ENCODE peak calls at places on chromosomes 16 and 17, in ten cellular contexts. One of them, this sample, is unnamed.

GRCh38 chr16:58661199-58661830 is 23.3 kb downstream of the SLC38A7 start:
- DNase-seq in gastrocnemius medialis: peak; percentile 58
- DNase-seq in GM23248: peak; percentile 95
- DNase-seq in ovary: no peak
- DNase-seq in CD8-positive, alpha-beta memory T cell: no peak
- DNase-seq in mucosa of descending colon: peak; percentile 58
- DNase-seq in neural progenitor cell: peak; percentile 79
- DNase-seq in MM.1S: peak; percentile 63
- DNase-seq in esophagus squamous epithelium: no peak
- DNase-seq in PC-3: peak; percentile 85
- DNase-seq in this sample: peak; percentile 77

GRCh38 chr17:40068917-40069750 is 6.4 kb downstream of the THRA start:
- DNase-seq in ovary: peak; percentile 96
- DNase-seq in esophagus squamous epithelium: no peak
- DNase-seq in gastrocnemius medialis: peak; percentile 96
- DNase-seq in PC-3: peak; percentile 25
- DNase-seq in MM.1S: peak; percentile 66
- DNase-seq in GM23248: peak; percentile 94
- DNase-seq in neural progenitor cell: peak; percentile 60
- DNase-seq in mucosa of descending colon: peak; percentile 89
- DNase-seq in CD8-positive, alpha-beta memory T cell: peak; percentile 86
- DNase-seq in this sample: peak; percentile 73

GRCh38 chr16:67399218-67399733 is 6.0 kb upstream of the TPPP3 start:
- DNase-seq in GM23248: peak; percentile 48
- DNase-seq in MM.1S: no peak
- DNase-seq in mucosa of descending colon: no peak
- DNase-seq in PC-3: peak; percentile 17
- DNase-seq in neural progenitor cell: peak; percentile 90
- DNase-seq in gastrocnemius medialis: no peak
- DNase-seq in esophagus squamous epithelium: no peak
- DNase-seq in ovary: peak; percentile 78
- DNase-seq in CD8-positive, alpha-beta memory T cell: no peak
- DNase-seq in this sample: no peak

GRCh38 chr17:27340990-27341595 is 47.2 kb downstream of the WSB1 start:
- DNase-seq in GM23248: no peak
- DNase-seq in neural progenitor cell: no peak
- DNase-seq in mucosa of descending colon: no peak
- DNase-seq in CD8-positive, alpha-beta memory T cell: no peak
- DNase-seq in MM.1S: no peak
- DNase-seq in esophagus squamous epithelium: no peak
- DNase-seq in gastrocnemius medialis: no peak
- DNase-seq in PC-3: no peak
- DNase-seq in ovary: no peak
- DNase-seq in this sample: no peak

GRCh38 chr16:80198265-80198994 is 342.4 kb upstream of the DYNLRB2 start:
- DNase-seq in gastrocnemius medialis: no peak
- DNase-seq in ovary: no peak
- DNase-seq in mucosa of descending colon: no peak
- DNase-seq in PC-3: peak; percentile 6
- DNase-seq in esophagus squamous epithelium: no peak
- DNase-seq in CD8-positive, alpha-beta memory T cell: no peak
- DNase-seq in neural progenitor cell: no peak
- DNase-seq in MM.1S: no peak
- DNase-seq in GM23248: peak; percentile 33
- DNase-seq in this sample: peak; percentile 36

GRCh38 chr17:29069526-29070041 is 26.6 kb downstream of the PIPOX start:
- DNase-seq in CD8-positive, alpha-beta memory T cell: peak; percentile 26
- DNase-seq in PC-3: no peak
- DNase-seq in mucosa of descending colon: peak; percentile 26
- DNase-seq in gastrocnemius medialis: no peak
- DNase-seq in neural progenitor cell: no peak
- DNase-seq in esophagus squamous epithelium: no peak
- DNase-seq in GM23248: peak; percentile 52
- DNase-seq in ovary: no peak
- DNase-seq in MM.1S: no peak
- DNase-seq in this sample: no peak

GRCh38 chr17:5585814-5586558 is 1.7 kb upstream of the NLRP1 start:
- DNase-seq in CD8-positive, alpha-beta memory T cell: no peak
- DNase-seq in gastrocnemius medialis: no peak
- DNase-seq in esophagus squamous epithelium: no peak
- DNase-seq in neural progenitor cell: no peak
- DNase-seq in PC-3: peak; percentile 80
- DNase-seq in MM.1S: no peak
- DNase-seq in ovary: no peak
- DNase-seq in GM23248: no peak
- DNase-seq in mucosa of descending colon: no peak
- DNase-seq in this sample: peak; percentile 26

GRCh38 chr17:68344701-68345136 is 53.4 kb downstream of the ARSG start:
- DNase-seq in ovary: no peak
- DNase-seq in neural progenitor cell: peak; percentile 69
- DNase-seq in gastrocnemius medialis: no peak
- DNase-seq in PC-3: no peak
- DNase-seq in mucosa of descending colon: peak; percentile 21
- DNase-seq in esophagus squamous epithelium: no peak
- DNase-seq in MM.1S: no peak
- DNase-seq in CD8-positive, alpha-beta memory T cell: peak; percentile 70
- DNase-seq in GM23248: no peak
- DNase-seq in this sample: no peak

GRCh38 chr16:55250641-55251550 is 73.1 kb upstream of the IRX6 start:
- DNase-seq in GM23248: no peak
- DNase-seq in neural progenitor cell: no peak
- DNase-seq in PC-3: no peak
- DNase-seq in ovary: no peak
- DNase-seq in MM.1S: no peak
- DNase-seq in CD8-positive, alpha-beta memory T cell: no peak
- DNase-seq in esophagus squamous epithelium: no peak
- DNase-seq in gastrocnemius medialis: no peak
- DNase-seq in mucosa of descending colon: no peak
- DNase-seq in this sample: no peak

GRCh38 chr17:50049636-50050035 is 6.3 kb upstream of the ITGA3 start:
- DNase-seq in PC-3: no peak
- DNase-seq in GM23248: peak; percentile 35
- DNase-seq in MM.1S: no peak
- DNase-seq in CD8-positive, alpha-beta memory T cell: peak; percentile 18
- DNase-seq in esophagus squamous epithelium: no peak
- DNase-seq in mucosa of descending colon: no peak
- DNase-seq in ovary: no peak
- DNase-seq in gastrocnemius medialis: no peak
- DNase-seq in neural progenitor cell: no peak
- DNase-seq in this sample: no peak

GRCh38 chr16:30350134-30350871 is 4.8 kb downstream of the CD2BP2 start:
- DNase-seq in mucosa of descending colon: no peak
- DNase-seq in esophagus squamous epithelium: no peak
- DNase-seq in GM23248: peak; percentile 23
- DNase-seq in MM.1S: peak; percentile 49
- DNase-seq in PC-3: no peak
- DNase-seq in ovary: no peak
- DNase-seq in gastrocnemius medialis: no peak
- DNase-seq in CD8-positive, alpha-beta memory T cell: no peak
- DNase-seq in neural progenitor cell: no peak
- DNase-seq in this sample: peak; percentile 74

GRCh38 chr17:43831633-43832032 is 1.3 kb downstream of the MPP3 start:
- DNase-seq in GM23248: no peak
- DNase-seq in PC-3: no peak
- DNase-seq in neural progenitor cell: peak; percentile 27
- DNase-seq in mucosa of descending colon: no peak
- DNase-seq in CD8-positive, alpha-beta memory T cell: no peak
- DNase-seq in MM.1S: no peak
- DNase-seq in ovary: no peak
- DNase-seq in esophagus squamous epithelium: no peak
- DNase-seq in gastrocnemius medialis: no peak
- DNase-seq in this sample: no peak

GRCh38 chr16:66660422-66661209 is 35.9 kb downstream of the CMTM4 start:
- DNase-seq in mucosa of descending colon: peak; percentile 43
- DNase-seq in PC-3: peak; percentile 73
- DNase-seq in ovary: peak; percentile 68
- DNase-seq in MM.1S: no peak
- DNase-seq in gastrocnemius medialis: peak; percentile 43
- DNase-seq in CD8-positive, alpha-beta memory T cell: no peak
- DNase-seq in GM23248: peak; percentile 94
- DNase-seq in neural progenitor cell: peak; percentile 75
- DNase-seq in esophagus squamous epithelium: no peak
- DNase-seq in this sample: peak; percentile 88

GRCh38 chr17:1779571-1780074 is 17.8 kb downstream of the SERPINF1 start:
- DNase-seq in MM.1S: no peak
- DNase-seq in neural progenitor cell: no peak
- DNase-seq in esophagus squamous epithelium: no peak
- DNase-seq in gastrocnemius medialis: peak; percentile 64
- DNase-seq in PC-3: peak; percentile 77
- DNase-seq in mucosa of descending colon: peak; percentile 68
- DNase-seq in ovary: peak; percentile 92
- DNase-seq in GM23248: peak; percentile 95
- DNase-seq in CD8-positive, alpha-beta memory T cell: no peak
- DNase-seq in this sample: peak; percentile 92

GRCh38 chr16:89197033-89197632 is 3.2 kb downstream of the SLC22A31 start:
- DNase-seq in esophagus squamous epithelium: no peak
- DNase-seq in CD8-positive, alpha-beta memory T cell: no peak
- DNase-seq in MM.1S: no peak
- DNase-seq in mucosa of descending colon: no peak
- DNase-seq in neural progenitor cell: no peak
- DNase-seq in GM23248: no peak
- DNase-seq in PC-3: no peak
- DNase-seq in gastrocnemius medialis: no peak
- DNase-seq in ovary: peak; percentile 27
- DNase-seq in this sample: no peak

GRCh38 chr16:84617068-84617630 is 729 bp downstream of the COTL1 start:
- DNase-seq in PC-3: no peak
- DNase-seq in ovary: no peak
- DNase-seq in GM23248: peak; percentile 51
- DNase-seq in MM.1S: no peak
- DNase-seq in gastrocnemius medialis: no peak
- DNase-seq in neural progenitor cell: peak; percentile 30
- DNase-seq in esophagus squamous epithelium: no peak
- DNase-seq in mucosa of descending colon: peak; percentile 44
- DNase-seq in CD8-positive, alpha-beta memory T cell: peak; percentile 65
- DNase-seq in this sample: no peak

GRCh38 chr17:44575408-44575807 is 18.1 kb downstream of the FZD2 start:
- DNase-seq in GM23248: no peak
- DNase-seq in PC-3: no peak
- DNase-seq in CD8-positive, alpha-beta memory T cell: no peak
- DNase-seq in neural progenitor cell: no peak
- DNase-seq in MM.1S: no peak
- DNase-seq in ovary: no peak
- DNase-seq in gastrocnemius medialis: no peak
- DNase-seq in esophagus squamous epithelium: no peak
- DNase-seq in mucosa of descending colon: no peak
- DNase-seq in this sample: no peak

GRCh38 chr17:17055286-17056166 is 13.3 kb downstream of the MPRIP start:
- DNase-seq in esophagus squamous epithelium: no peak
- DNase-seq in PC-3: no peak
- DNase-seq in GM23248: peak; percentile 68
- DNase-seq in CD8-positive, alpha-beta memory T cell: no peak
- DNase-seq in MM.1S: no peak
- DNase-seq in mucosa of descending colon: no peak
- DNase-seq in neural progenitor cell: no peak
- DNase-seq in ovary: peak; percentile 23
- DNase-seq in gastrocnemius medialis: peak; percentile 64
- DNase-seq in this sample: no peak
- H3K4me1 ChIP-seq in esophagus squamous epithelium: peaks cover 56% of the 10 kb centered on the region
- H3K4me1 ChIP-seq in PC-3: peaks cover 30% of the 10 kb centered on the region
- H3K4me1 ChIP-seq in GM23248: peaks cover 66% of the 10 kb centered on the region
- H3K4me1 ChIP-seq in CD8-positive, alpha-beta memory T cell: peaks cover 18% of the 10 kb centered on the region
- H3K4me1 ChIP-seq in MM.1S: no peaks in the 10 kb centered on the region
- H3K4me1 ChIP-seq in mucosa of descending colon: peaks cover 29% of the 10 kb centered on the region
- H3K4me1 ChIP-seq in neural progenitor cell: peaks cover 4% of the 10 kb centered on the region
- H3K4me1 ChIP-seq in ovary: peaks cover 36% of the 10 kb centered on the region
- H3K4me1 ChIP-seq in gastrocnemius medialis: peaks cover 98% of the 10 kb centered on the region
- H3K4me1 ChIP-seq in this sample: peaks cover 4% of the 10 kb centered on the region

GRCh38 chr17:32692179-32692578 is 184.7 kb downstream of the MYO1D start:
- DNase-seq in gastrocnemius medialis: no peak
- DNase-seq in mucosa of descending colon: no peak
- DNase-seq in CD8-positive, alpha-beta memory T cell: no peak
- DNase-seq in ovary: no peak
- DNase-seq in MM.1S: no peak
- DNase-seq in PC-3: no peak
- DNase-seq in GM23248: no peak
- DNase-seq in neural progenitor cell: no peak
- DNase-seq in esophagus squamous epithelium: no peak
- DNase-seq in this sample: no peak
- H3K4me1 ChIP-seq in gastrocnemius medialis: no peaks in the 10 kb centered on the region
- H3K4me1 ChIP-seq in mucosa of descending colon: no peaks in the 10 kb centered on the region
- H3K4me1 ChIP-seq in CD8-positive, alpha-beta memory T cell: no peaks in the 10 kb centered on the region
- H3K4me1 ChIP-seq in ovary: no peaks in the 10 kb centered on the region
- H3K4me1 ChIP-seq in MM.1S: no peaks in the 10 kb centered on the region
- H3K4me1 ChIP-seq in PC-3: peaks cover 4% of the 10 kb centered on the region
- H3K4me1 ChIP-seq in GM23248: no peaks in the 10 kb centered on the region
- H3K4me1 ChIP-seq in neural progenitor cell: peaks cover 4% of the 10 kb centered on the region
- H3K4me1 ChIP-seq in esophagus squamous epithelium: no peaks in the 10 kb centered on the region
- H3K4me1 ChIP-seq in this sample: no peaks in the 10 kb centered on the region

GRCh38 chr17:48542114-48542955 is 2.6 kb downstream of the HOXB2 start:
- DNase-seq in CD8-positive, alpha-beta memory T cell: no peak
- DNase-seq in esophagus squamous epithelium: no peak
- DNase-seq in MM.1S: no peak
- DNase-seq in GM23248: peak; percentile 63
- DNase-seq in neural progenitor cell: peak; percentile 39
- DNase-seq in gastrocnemius medialis: no peak
- DNase-seq in PC-3: no peak
- DNase-seq in mucosa of descending colon: no peak
- DNase-seq in ovary: no peak
- DNase-seq in this sample: no peak

GRCh38 chr17:48541574-48542113 is 3.3 kb downstream of the HOXB2 start:
- DNase-seq in neural progenitor cell: peak; percentile 53
- DNase-seq in esophagus squamous epithelium: no peak
- DNase-seq in mucosa of descending colon: peak; percentile 47
- DNase-seq in GM23248: peak; percentile 88
- DNase-seq in gastrocnemius medialis: no peak
- DNase-seq in PC-3: no peak
- DNase-seq in ovary: no peak
- DNase-seq in MM.1S: no peak
- DNase-seq in CD8-positive, alpha-beta memory T cell: peak; percentile 68
- DNase-seq in this sample: no peak

GRCh38 chr17:48539177-48539576 is 5.7 kb downstream of the HOXB2 start:
- DNase-seq in mucosa of descending colon: no peak
- DNase-seq in PC-3: peak; percentile 57
- DNase-seq in CD8-positive, alpha-beta memory T cell: no peak
- DNase-seq in esophagus squamous epithelium: no peak
- DNase-seq in ovary: no peak
- DNase-seq in neural progenitor cell: no peak
- DNase-seq in GM23248: peak; percentile 89
- DNase-seq in MM.1S: no peak
- DNase-seq in gastrocnemius medialis: no peak
- DNase-seq in this sample: peak; percentile 97

GRCh38 chr17:48540213-48540612 is 4.7 kb downstream of the HOXB2 start:
- DNase-seq in gastrocnemius medialis: no peak
- DNase-seq in CD8-positive, alpha-beta memory T cell: no peak
- DNase-seq in PC-3: no peak
- DNase-seq in MM.1S: no peak
- DNase-seq in neural progenitor cell: no peak
- DNase-seq in GM23248: no peak
- DNase-seq in esophagus squamous epithelium: no peak
- DNase-seq in ovary: no peak
- DNase-seq in mucosa of descending colon: no peak
- DNase-seq in this sample: peak; percentile 67

GRCh38 chr17:48541036-48541573 is 3.8 kb downstream of the HOXB2 start:
- DNase-seq in MM.1S: no peak
- DNase-seq in CD8-positive, alpha-beta memory T cell: no peak
- DNase-seq in GM23248: peak; percentile 37
- DNase-seq in esophagus squamous epithelium: no peak
- DNase-seq in gastrocnemius medialis: no peak
- DNase-seq in ovary: no peak
- DNase-seq in PC-3: no peak
- DNase-seq in neural progenitor cell: no peak
- DNase-seq in mucosa of descending colon: no peak
- DNase-seq in this sample: no peak
- H3K4me1 ChIP-seq in MM.1S: peaks cover 5% of the 10 kb centered on the region
- H3K4me1 ChIP-seq in CD8-positive, alpha-beta memory T cell: peaks cover 10% of the 10 kb centered on the region
- H3K4me1 ChIP-seq in GM23248: peaks cover 36% of the 10 kb centered on the region
- H3K4me1 ChIP-seq in esophagus squamous epithelium: peaks cover 7% of the 10 kb centered on the region
- H3K4me1 ChIP-seq in gastrocnemius medialis: peaks cover 10% of the 10 kb centered on the region
- H3K4me1 ChIP-seq in ovary: no peaks in the 10 kb centered on the region
- H3K4me1 ChIP-seq in PC-3: peaks cover 3% of the 10 kb centered on the region
- H3K4me1 ChIP-seq in neural progenitor cell: no peaks in the 10 kb centered on the region
- H3K4me1 ChIP-seq in mucosa of descending colon: peaks cover 5% of the 10 kb centered on the region
- H3K4me1 ChIP-seq in this sample: peaks cover 31% of the 10 kb centered on the region

GRCh38 chr17:72383053-72383847 is 262.4 kb downstream of the SOX9 start:
- DNase-seq in gastrocnemius medialis: no peak
- DNase-seq in GM23248: no peak
- DNase-seq in MM.1S: no peak
- DNase-seq in ovary: no peak
- DNase-seq in neural progenitor cell: peak; percentile 49
- DNase-seq in esophagus squamous epithelium: no peak
- DNase-seq in PC-3: no peak
- DNase-seq in mucosa of descending colon: no peak
- DNase-seq in CD8-positive, alpha-beta memory T cell: no peak
- DNase-seq in this sample: no peak
- H3K4me1 ChIP-seq in gastrocnemius medialis: no peaks in the 10 kb centered on the region
- H3K4me1 ChIP-seq in GM23248: peaks cover 21% of the 10 kb centered on the region
- H3K4me1 ChIP-seq in MM.1S: peaks cover 33% of the 10 kb centered on the region
- H3K4me1 ChIP-seq in ovary: no peaks in the 10 kb centered on the region
- H3K4me1 ChIP-seq in neural progenitor cell: peaks cover 45% of the 10 kb centered on the region
- H3K4me1 ChIP-seq in esophagus squamous epithelium: no peaks in the 10 kb centered on the region
- H3K4me1 ChIP-seq in PC-3: peaks cover 37% of the 10 kb centered on the region
- H3K4me1 ChIP-seq in mucosa of descending colon: no peaks in the 10 kb centered on the region
- H3K4me1 ChIP-seq in CD8-positive, alpha-beta memory T cell: no peaks in the 10 kb centered on the region
- H3K4me1 ChIP-seq in this sample: peaks cover 37% of the 10 kb centered on the region